ENCODE peak calls at places on chromosomes 4 and X, in six cellular contexts. O is HCT116, V is endothelial cell of umbilical vein, N is K562, W is HepG2, S is H1. E is an unnamed sample. For H3K4me1, the result is how much of the 10 kb centered on the place peaks cover.

GRCh38 chr4:80876810-80877209 is 153.7 kb upstream of the BMP3 start:
- DNase-seq in V (no peak), S (no peak), O (no peak), N (no peak), W (no peak), E (peak)

GRCh38 chr4:182240161-182241130 is 2.8 kb upstream of the TENM3 start:
- DNase-seq in O (no peak), W (peak), V (no peak), N (no peak), S (no peak), E (no peak)

GRCh38 chrX:41526925-41527324 is 79.8 kb downstream of the NYX start:
- DNase-seq in V (peak), W (no peak), N (no peak), S (no peak), O (no peak), E (no peak)

GRCh38 chr4:176981074-176981473 is 188.4 kb upstream of the VEGFC start:
- DNase-seq in V (no peak), W (no peak), O (no peak), N (no peak), S (no peak), E (no peak)

GRCh38 chr4:1191621-1192020 is 19.2 kb upstream of the SPON2 start:
- DNase-seq in W (no peak), N (no peak), S (no peak), V (no peak), O (no peak), E (no peak)

GRCh38 chr4:131337956-131338355 is 1811.1 kb upstream of the PCDH10 start:
- DNase-seq in V (no peak), N (no peak), O (no peak), W (no peak), S (no peak), E (no peak)

GRCh38 chr4:83208776-83209365 is 75.7 kb downstream of the COQ2 start:
- DNase-seq in V (no peak), O (no peak), S (no peak), W (no peak), N (no peak), E (no peak)

GRCh38 chr4:84965558-84966381 is 720 bp downstream of the WDFY3 start:
- DNase-seq in W (peak), O (no peak), N (peak), V (peak), S (no peak), E (no peak)

GRCh38 chr4:113979973-113980615 is 647 bp upstream of the ARSJ start:
- DNase-seq in S (peak), O (no peak), N (no peak), V (peak), W (no peak), E (no peak)

GRCh38 chr4:144584428-144584827 is 61.5 kb upstream of the HHIP start:
- DNase-seq in O (no peak), N (no peak), S (no peak), V (peak), W (no peak), E (no peak)

GRCh38 chrX:18887821-18888205 is 96.1 kb downstream of the PHKA2 start:
- DNase-seq in V (no peak), N (no peak), W (no peak), O (no peak), S (no peak), E (no peak)
- TF ChIP-seq MAX in V (no peak), N (no peak), W (no peak), O (no peak), S (no peak), E (no peak)

GRCh38 chr4:158903079-158903456 is 134.2 kb downstream of the FNIP2 start:
- DNase-seq in S (no peak), W (no peak), V (no peak), O (no peak), N (no peak), E (no peak)

GRCh38 chr4:158903472-158904043 is 134.7 kb downstream of the FNIP2 start:
- DNase-seq in W (no peak), O (no peak), N (no peak), V (no peak), S (no peak), E (no peak)

GRCh38 chr4:158906073-158906472 is 137.2 kb downstream of the FNIP2 start:
- DNase-seq in V (no peak), N (no peak), S (no peak), W (no peak), O (no peak), E (peak)

GRCh38 chr4:158904815-158905214 is 136.0 kb downstream of the FNIP2 start:
- DNase-seq in O (no peak), V (no peak), N (no peak), W (no peak), S (no peak), E (no peak)
- H3K4me1 ChIP-seq in O (under half), V (under half), N (under half), W (half or more), S (under half), E (under half)

GRCh38 chrX:40148439-40149285 is 50.9 kb upstream of the BCOR start:
- DNase-seq in S (no peak), N (peak), W (no peak), O (no peak), V (peak), E (no peak)
- TF ChIP-seq EZH2 in S (no peak), N (no peak), W (no peak), O (no peak), V (no peak), E (no peak)

GRCh38 chrX:22534643-22535042 is 261.9 kb downstream of the CBLL2 start:
- DNase-seq in V (peak), O (no peak), S (no peak), N (no peak), W (no peak), E (no peak)
- TF ChIP-seq MAX in V (no peak), O (no peak), S (no peak), N (no peak), W (no peak), E (no peak)

DNA sequence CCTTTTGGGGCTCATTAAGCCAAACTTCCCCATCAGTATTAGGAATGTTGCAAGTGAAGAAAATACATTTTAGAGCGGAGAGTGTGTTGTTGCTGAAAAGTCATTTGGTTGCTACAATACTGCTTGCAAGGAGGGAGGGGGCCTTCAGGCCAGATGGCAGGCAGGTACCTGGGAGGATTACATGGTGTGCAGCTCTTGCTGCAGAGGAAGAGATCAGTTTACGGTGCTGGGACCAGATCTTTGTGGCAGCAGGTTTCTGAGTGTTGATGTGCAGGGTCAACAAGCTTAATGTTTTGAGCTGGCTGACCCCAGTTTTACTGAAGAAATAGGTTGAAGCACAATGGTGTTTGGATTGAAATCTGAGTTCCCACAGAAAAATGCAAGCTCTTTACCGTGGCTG is 96.3 kb upstream of the DDIT4L start:
- DNase-seq in V (no peak), S (no peak), N (no peak), W (no peak), O (no peak), E (no peak)
- H3K4me1 ChIP-seq in V (under half), S (under half), N (under half), W (under half), O (under half), E (under half)

DNA sequence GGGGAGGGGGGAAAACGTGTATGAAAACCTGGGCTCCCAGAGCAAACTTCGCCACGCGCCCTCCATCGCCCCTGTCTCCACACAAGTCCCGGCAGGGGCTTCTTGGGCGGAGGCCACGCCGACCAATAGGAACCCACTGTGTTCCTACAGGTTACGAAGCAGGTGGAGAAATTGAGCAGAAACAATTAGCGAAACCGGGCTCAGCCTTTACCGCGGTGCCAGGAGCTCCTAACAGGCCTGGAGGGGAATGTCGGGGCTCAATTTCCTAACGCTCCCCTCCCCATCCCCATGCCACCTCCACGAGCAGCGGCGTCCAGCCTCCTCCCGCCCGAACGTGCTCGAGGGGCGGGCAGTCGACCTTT is 582 bp upstream of the KIT start:
- DNase-seq in W (no peak), N (no peak), O (no peak), V (no peak), S (no peak), E (no peak)
- TF ChIP-seq EZH2 in W (no peak), N (no peak), O (no peak), V (peak), S (no peak), E (no peak)

DNA sequence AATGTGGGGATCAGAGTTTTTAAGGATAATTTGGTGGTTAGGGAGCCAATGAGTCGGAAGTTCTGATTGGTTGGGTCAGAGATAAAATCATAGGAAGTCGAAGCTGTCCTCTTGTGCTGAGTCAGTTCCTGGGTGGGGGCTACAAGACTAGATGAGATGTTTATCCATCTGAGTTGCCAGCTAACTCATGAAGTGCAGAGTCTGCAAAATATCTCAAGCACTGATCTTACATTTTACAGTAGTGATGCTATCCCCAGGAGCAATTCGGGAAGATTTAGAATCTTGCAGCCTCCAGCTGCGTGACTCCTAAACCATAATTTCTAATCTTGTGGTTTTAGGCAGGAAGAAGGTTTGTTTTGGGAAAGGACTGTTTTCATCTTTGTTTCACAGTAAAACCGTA is 565.8 kb upstream of the SPANXN1 start:
- DNase-seq in V (no peak), N (no peak), S (no peak), W (no peak), O (no peak), E (no peak)
- TF ChIP-seq MAX in V (no peak), N (no peak), S (no peak), W (no peak), O (no peak), E (no peak)

E was measured in GM12878.